ENCODE peak calls at places on chromosomes 2 and 18, in seven cellular contexts. One of them, this sample, is unnamed.

GRCh38 chr2:16614314-16614860 is 51.2 kb downstream of the CYRIA start:
- DNase-seq in left ventricle myocardium inferior: no peak
- DNase-seq in breast epithelium: no peak
- DNase-seq in GM23338: no peak
- DNase-seq in NCI-H1694: no peak
- DNase-seq in GDM1: no peak
- DNase-seq in endothelial cell: no peak
- DNase-seq in this sample: no peak

GRCh38 chr2:174633621-174633927 is 36.0 kb upstream of the WIPF1 start:
- DNase-seq in left ventricle myocardium inferior: no peak
- DNase-seq in breast epithelium: no peak
- DNase-seq in GM23338: no peak
- DNase-seq in NCI-H1694: no peak
- DNase-seq in GDM1: no peak
- DNase-seq in endothelial cell: peak
- DNase-seq in this sample: no peak

GRCh38 chr2:230411484-230412368 is 4.3 kb upstream of the SP100 start:
- DNase-seq in left ventricle myocardium inferior: peak
- DNase-seq in breast epithelium: peak
- DNase-seq in GM23338: peak
- DNase-seq in NCI-H1694: no peak
- DNase-seq in GDM1: peak
- DNase-seq in endothelial cell: peak
- DNase-seq in this sample: peak

GRCh38 chr2:73253400-73253799 is 19.3 kb downstream of the CCT7 start:
- DNase-seq in left ventricle myocardium inferior: no peak
- DNase-seq in breast epithelium: no peak
- DNase-seq in GM23338: no peak
- DNase-seq in NCI-H1694: no peak
- DNase-seq in GDM1: no peak
- DNase-seq in endothelial cell: no peak
- DNase-seq in this sample: no peak

GRCh38 chr2:113124181-113124961 is 3.0 kb upstream of the IL1RN start:
- DNase-seq in left ventricle myocardium inferior: no peak
- DNase-seq in breast epithelium: no peak
- DNase-seq in GM23338: no peak
- DNase-seq in NCI-H1694: no peak
- DNase-seq in GDM1: peak
- DNase-seq in endothelial cell: no peak
- DNase-seq in this sample: no peak

GRCh38 chr2:191927319-191927867 is 80.5 kb upstream of the CAVIN2 start:
- DNase-seq in left ventricle myocardium inferior: no peak
- DNase-seq in breast epithelium: no peak
- DNase-seq in GM23338: peak
- DNase-seq in NCI-H1694: no peak
- DNase-seq in GDM1: no peak
- DNase-seq in endothelial cell: no peak
- DNase-seq in this sample: no peak

GRCh38 chr2:219442206-219443015 is 7.8 kb downstream of the SPEG start:
- DNase-seq in left ventricle myocardium inferior: no peak
- DNase-seq in breast epithelium: no peak
- DNase-seq in GM23338: peak
- DNase-seq in NCI-H1694: no peak
- DNase-seq in GDM1: no peak
- DNase-seq in endothelial cell: no peak
- DNase-seq in this sample: no peak

GRCh38 chr2:217953531-217953932 is 49.3 kb downstream of the TNS1 start:
- DNase-seq in left ventricle myocardium inferior: no peak
- DNase-seq in breast epithelium: no peak
- DNase-seq in GM23338: no peak
- DNase-seq in NCI-H1694: no peak
- DNase-seq in GDM1: no peak
- DNase-seq in endothelial cell: no peak
- DNase-seq in this sample: no peak

GRCh38 chr18:26488417-26489009 is 59.8 kb downstream of the KCTD1 start:
- DNase-seq in left ventricle myocardium inferior: no peak
- DNase-seq in breast epithelium: no peak
- DNase-seq in GM23338: no peak
- DNase-seq in NCI-H1694: no peak
- DNase-seq in GDM1: no peak
- DNase-seq in endothelial cell: no peak
- DNase-seq in this sample: no peak

GRCh38 chr2:98835831-98836385 is 100.1 kb downstream of the CRACDL start:
- DNase-seq in left ventricle myocardium inferior: no peak
- DNase-seq in breast epithelium: no peak
- DNase-seq in GM23338: no peak
- DNase-seq in NCI-H1694: no peak
- DNase-seq in GDM1: peak
- DNase-seq in endothelial cell: no peak
- DNase-seq in this sample: no peak

GRCh38 chr18:70382992-70383717 is 94.3 kb downstream of the SOCS6 start:
- DNase-seq in left ventricle myocardium inferior: no peak
- DNase-seq in breast epithelium: no peak
- DNase-seq in GM23338: no peak
- DNase-seq in NCI-H1694: no peak
- DNase-seq in GDM1: no peak
- DNase-seq in endothelial cell: no peak
- DNase-seq in this sample: no peak

GRCh38 chr2:182033449-182033848 is 47.8 kb downstream of the PPP1R1C start:
- DNase-seq in left ventricle myocardium inferior: no peak
- DNase-seq in breast epithelium: no peak
- DNase-seq in GM23338: no peak
- DNase-seq in NCI-H1694: no peak
- DNase-seq in GDM1: no peak
- DNase-seq in endothelial cell: no peak
- DNase-seq in this sample: no peak

GRCh38 chr2:26757873-26758789 is 6.0 kb upstream of the SLC35F6 start:
- DNase-seq in left ventricle myocardium inferior: no peak
- DNase-seq in breast epithelium: no peak
- DNase-seq in GM23338: peak
- DNase-seq in NCI-H1694: no peak
- DNase-seq in GDM1: no peak
- DNase-seq in endothelial cell: no peak
- DNase-seq in this sample: no peak

GRCh38 chr18:10284571-10285282 is 169.7 kb upstream of the APCDD1 start:
- DNase-seq in left ventricle myocardium inferior: no peak
- DNase-seq in breast epithelium: no peak
- DNase-seq in GM23338: no peak
- DNase-seq in NCI-H1694: no peak
- DNase-seq in GDM1: no peak
- DNase-seq in endothelial cell: no peak
- DNase-seq in this sample: no peak

GRCh38 chr2:160389875-160390274 is 103.7 kb downstream of the RBMS1 start:
- DNase-seq in left ventricle myocardium inferior: no peak
- DNase-seq in breast epithelium: no peak
- DNase-seq in GM23338: no peak
- DNase-seq in NCI-H1694: no peak
- DNase-seq in GDM1: no peak
- DNase-seq in endothelial cell: no peak
- DNase-seq in this sample: no peak

GRCh38 chr2:128531856-128532255 is 213.2 kb upstream of the HS6ST1 start:
- DNase-seq in left ventricle myocardium inferior: no peak
- DNase-seq in breast epithelium: no peak
- DNase-seq in GM23338: peak
- DNase-seq in NCI-H1694: peak
- DNase-seq in GDM1: no peak
- DNase-seq in endothelial cell: no peak
- DNase-seq in this sample: no peak

GRCh38 chr2:162153608-162154224 is 1.7 kb upstream of the GCG start:
- DNase-seq in left ventricle myocardium inferior: no peak
- DNase-seq in breast epithelium: no peak
- DNase-seq in GM23338: peak
- DNase-seq in NCI-H1694: peak
- DNase-seq in GDM1: peak
- DNase-seq in endothelial cell: peak
- DNase-seq in this sample: peak

GRCh38 chr2:159015174-159015573 is 46.7 kb downstream of the TANC1 start:
- DNase-seq in left ventricle myocardium inferior: no peak
- DNase-seq in breast epithelium: no peak
- DNase-seq in GM23338: no peak
- DNase-seq in NCI-H1694: no peak
- DNase-seq in GDM1: no peak
- DNase-seq in endothelial cell: no peak
- DNase-seq in this sample: no peak

GRCh38 chr2:16890081-16890480 is 224.4 kb upstream of the CYRIA start:
- DNase-seq in left ventricle myocardium inferior: no peak
- DNase-seq in breast epithelium: no peak
- DNase-seq in GM23338: peak
- DNase-seq in NCI-H1694: no peak
- DNase-seq in GDM1: no peak
- DNase-seq in endothelial cell: no peak
- DNase-seq in this sample: no peak

GRCh38 chr18:43422483-43422882 is 145.2 kb upstream of the SYT4 start:
- DNase-seq in left ventricle myocardium inferior: no peak
- DNase-seq in breast epithelium: no peak
- DNase-seq in GM23338: peak
- DNase-seq in NCI-H1694: peak
- DNase-seq in GDM1: no peak
- DNase-seq in endothelial cell: no peak
- DNase-seq in this sample: no peak

GRCh38 chr18:48637081-48637990 is 98.5 kb downstream of the CTIF start:
- DNase-seq in left ventricle myocardium inferior: no peak
- DNase-seq in breast epithelium: no peak
- DNase-seq in GM23338: no peak
- DNase-seq in NCI-H1694: no peak
- DNase-seq in GDM1: no peak
- DNase-seq in endothelial cell: no peak
- DNase-seq in this sample: no peak

GRCh38 chr2:11940121-11940743 is 193.8 kb downstream of the LPIN1 start:
- DNase-seq in left ventricle myocardium inferior: no peak
- DNase-seq in breast epithelium: no peak
- DNase-seq in GM23338: no peak
- DNase-seq in NCI-H1694: no peak
- DNase-seq in GDM1: no peak
- DNase-seq in endothelial cell: no peak
- DNase-seq in this sample: no peak

GRCh38 chr2:133993160-133993559 is 260.7 kb upstream of the MGAT5 start:
- DNase-seq in left ventricle myocardium inferior: peak
- DNase-seq in breast epithelium: no peak
- DNase-seq in GM23338: no peak
- DNase-seq in NCI-H1694: no peak
- DNase-seq in GDM1: no peak
- DNase-seq in endothelial cell: no peak
- DNase-seq in this sample: no peak

GRCh38 chr2:186457908-186458307 is 28.2 kb upstream of the ZC3H15 start:
- DNase-seq in left ventricle myocardium inferior: no peak
- DNase-seq in breast epithelium: no peak
- DNase-seq in GM23338: no peak
- DNase-seq in NCI-H1694: no peak
- DNase-seq in GDM1: no peak
- DNase-seq in endothelial cell: no peak
- DNase-seq in this sample: no peak

GRCh38 chr2:143251680-143252079 is 122.5 kb downstream of the ARHGAP15 start:
- DNase-seq in left ventricle myocardium inferior: no peak
- DNase-seq in breast epithelium: no peak
- DNase-seq in GM23338: no peak
- DNase-seq in NCI-H1694: no peak
- DNase-seq in GDM1: no peak
- DNase-seq in endothelial cell: no peak
- DNase-seq in this sample: no peak

GRCh38 chr2:54360055-54360792 is 95.9 kb upstream of the SPTBN1 start:
- DNase-seq in left ventricle myocardium inferior: peak
- DNase-seq in breast epithelium: no peak
- DNase-seq in GM23338: no peak
- DNase-seq in NCI-H1694: no peak
- DNase-seq in GDM1: no peak
- DNase-seq in endothelial cell: no peak
- DNase-seq in this sample: no peak

GRCh38 chr2:108449410-108450200 is 599 bp downstream of the GCC2 start:
- DNase-seq in left ventricle myocardium inferior: no peak
- DNase-seq in breast epithelium: no peak
- DNase-seq in GM23338: peak
- DNase-seq in NCI-H1694: peak
- DNase-seq in GDM1: no peak
- DNase-seq in endothelial cell: no peak
- DNase-seq in this sample: no peak

GRCh38 chr2:132774189-132774588 is 104.2 kb upstream of the LYPD1 start:
- DNase-seq in left ventricle myocardium inferior: no peak
- DNase-seq in breast epithelium: no peak
- DNase-seq in GM23338: no peak
- DNase-seq in NCI-H1694: no peak
- DNase-seq in GDM1: no peak
- DNase-seq in endothelial cell: no peak
- DNase-seq in this sample: no peak

GRCh38 chr2:198113316-198113715 is 308.9 kb downstream of the PLCL1 start:
- DNase-seq in left ventricle myocardium inferior: no peak
- DNase-seq in breast epithelium: no peak
- DNase-seq in GM23338: no peak
- DNase-seq in NCI-H1694: no peak
- DNase-seq in GDM1: no peak
- DNase-seq in endothelial cell: no peak
- DNase-seq in this sample: no peak

GRCh38 chr2:108938069-108938710 is 50.8 kb downstream of the EDAR start:
- DNase-seq in left ventricle myocardium inferior: no peak
- DNase-seq in breast epithelium: no peak
- DNase-seq in GM23338: no peak
- DNase-seq in NCI-H1694: no peak
- DNase-seq in GDM1: no peak
- DNase-seq in endothelial cell: no peak
- DNase-seq in this sample: no peak

GRCh38 chr2:74585406-74586182 is 31.1 kb downstream of the DOK1 start:
- DNase-seq in left ventricle myocardium inferior: peak
- DNase-seq in breast epithelium: no peak
- DNase-seq in GM23338: no peak
- DNase-seq in NCI-H1694: no peak
- DNase-seq in GDM1: no peak
- DNase-seq in endothelial cell: no peak
- DNase-seq in this sample: no peak

GRCh38 chr2:61421611-61422010 is 49.3 kb downstream of the USP34 start:
- DNase-seq in left ventricle myocardium inferior: no peak
- DNase-seq in breast epithelium: no peak
- DNase-seq in GM23338: no peak
- DNase-seq in NCI-H1694: no peak
- DNase-seq in GDM1: no peak
- DNase-seq in endothelial cell: no peak
- DNase-seq in this sample: no peak

GRCh38 chr2:85765081-85765731 is 11.4 kb downstream of the ATOH8 start:
- DNase-seq in left ventricle myocardium inferior: no peak
- DNase-seq in breast epithelium: no peak
- DNase-seq in GM23338: peak
- DNase-seq in NCI-H1694: no peak
- DNase-seq in GDM1: peak
- DNase-seq in endothelial cell: no peak
- DNase-seq in this sample: no peak

GRCh38 chr2:108323619-108324018 is 34.9 kb downstream of the SULT1C2 start:
- DNase-seq in left ventricle myocardium inferior: no peak
- DNase-seq in breast epithelium: no peak
- DNase-seq in GM23338: no peak
- DNase-seq in NCI-H1694: no peak
- DNase-seq in GDM1: no peak
- DNase-seq in endothelial cell: no peak
- DNase-seq in this sample: no peak

GRCh38 chr2:210873631-210874030 is 317.2 kb downstream of the CPS1 start:
- DNase-seq in left ventricle myocardium inferior: no peak
- DNase-seq in breast epithelium: no peak
- DNase-seq in GM23338: no peak
- DNase-seq in NCI-H1694: no peak
- DNase-seq in GDM1: no peak
- DNase-seq in endothelial cell: no peak
- DNase-seq in this sample: no peak

GRCh38 chr18:644395-645004 is 13.0 kb upstream of the TYMS start:
- DNase-seq in left ventricle myocardium inferior: no peak
- DNase-seq in breast epithelium: no peak
- DNase-seq in GM23338: no peak
- DNase-seq in NCI-H1694: no peak
- DNase-seq in GDM1: no peak
- DNase-seq in endothelial cell: no peak
- DNase-seq in this sample: no peak

GRCh38 chr2:231357048-231357447 is 38.5 kb upstream of the B3GNT7 start:
- DNase-seq in left ventricle myocardium inferior: peak
- DNase-seq in breast epithelium: peak
- DNase-seq in GM23338: no peak
- DNase-seq in NCI-H1694: no peak
- DNase-seq in GDM1: no peak
- DNase-seq in endothelial cell: no peak
- DNase-seq in this sample: no peak

GRCh38 chr2:39476524-39476923 is 39.4 kb upstream of the MAP4K3 start:
- DNase-seq in left ventricle myocardium inferior: no peak
- DNase-seq in breast epithelium: no peak
- DNase-seq in GM23338: no peak
- DNase-seq in NCI-H1694: no peak
- DNase-seq in GDM1: no peak
- DNase-seq in endothelial cell: no peak
- DNase-seq in this sample: no peak

This sample was measured in stimulated activated CD8-positive, alpha-beta memory T cell treated with anti-CD3 and anti-CD28 coated beads, Interleukin-2, amount 100 ng/mL, for 48 hours.